ENCODE peak calls at places on chromosomes 11 and 22, in eight cellular contexts. E, J, D, K, C, A, R and L are unnamed samples.
A peak's percentile ranks its signal among the peaks of the same experiment; 100 is the strongest.

GRCh38 chr22:41561335-41561734 is 525 bp downstream of the CSDC2 start:
- DNase-seq in D (no peak), R (no peak), E (no peak), A (no peak), J (no peak), C (no peak), K (no peak), L (no peak)

GRCh38 chr11:35404397-35404775 is 15.0 kb downstream of the SLC1A2 start:
- DNase-seq in K (no peak), A (no peak), C (no peak), E (no peak), R (peak; percentile 27), D (no peak), J (peak; percentile 25), L (peak; percentile 64)

GRCh38 chr11:133942594-133942993 is 14.2 kb downstream of the IGSF9B start:
- DNase-seq in E (no peak), J (no peak), R (no peak), A (no peak), C (no peak), D (no peak), K (no peak), L (no peak)

GRCh38 chr22:25853501-25853900 is 111.5 kb downstream of the MYO18B start:
- DNase-seq in K (no peak), J (no peak), C (no peak), R (no peak), E (no peak), D (no peak), A (no peak), L (no peak)

GRCh38 chr11:110962907-110963306 is 250.7 kb upstream of the ARHGAP20 start:
- DNase-seq in A (no peak), D (no peak), C (no peak), E (no peak), R (no peak), J (no peak), K (no peak), L (no peak)

GRCh38 chr11:134506046-134506445 is 94.0 kb upstream of the B3GAT1 start:
- DNase-seq in A (no peak), C (no peak), R (no peak), K (no peak), J (no peak), D (no peak), E (no peak), L (no peak)

GRCh38 chr11:122843281-122844150 is 5.2 kb downstream of the CRTAM start:
- DNase-seq in E (no peak), D (no peak), A (no peak), K (no peak), C (peak; percentile 39), J (no peak), R (no peak), L (no peak)

GRCh38 chr22:45007946-45008852 is 1.6 kb downstream of the PHF21B start:
- DNase-seq in A (peak; percentile 45), R (no peak), D (peak; percentile 69), C (no peak), K (no peak), J (peak; percentile 10), E (no peak), L (no peak)

GRCh38 chr11:125272092-125272491 is 107.5 kb downstream of the PKNOX2 start:
- DNase-seq in A (no peak), C (no peak), J (no peak), D (no peak), R (no peak), K (no peak), E (no peak), L (no peak)

GRCh38 chr11:73612601-73613137 is 14.8 kb upstream of the FAM168A start:
- DNase-seq in E (no peak), J (no peak), D (no peak), K (no peak), R (no peak), C (no peak), A (no peak), L (no peak)

GRCh38 chr11:113119074-113119473 is 157.9 kb downstream of the NCAM1 start:
- DNase-seq in R (no peak), C (no peak), J (no peak), A (no peak), E (no peak), K (no peak), D (no peak), L (no peak)

GRCh38 chr11:129894281-129895125 is 875 bp downstream of the NFRKB start:
- DNase-seq in R (no peak), A (no peak), J (no peak), K (no peak), C (peak; percentile 4), E (no peak), D (no peak), L (no peak)

GRCh38 chr11:820655-821512 is 2.2 kb downstream of the PNPLA2 start:
- DNase-seq in D (no peak), K (peak; percentile 97), J (peak; percentile 38), A (no peak), C (no peak), R (peak; percentile 81), E (peak; percentile 80), L (peak; percentile 88)

GRCh38 chr22:47307326-47307725 is 544.9 kb downstream of the TBC1D22A start:
- DNase-seq in E (no peak), K (no peak), A (no peak), C (no peak), D (no peak), R (no peak), J (no peak), L (no peak)

GRCh38 chr11:5698281-5698680 is 8.7 kb downstream of the TRIM22 start:
- DNase-seq in A (no peak), K (no peak), C (no peak), R (no peak), D (no peak), J (no peak), E (no peak), L (no peak)

GRCh38 chr22:33357894-33358440 is 299.8 kb upstream of the SYN3 start:
- DNase-seq in R (no peak), J (no peak), K (no peak), C (no peak), A (no peak), D (no peak), E (no peak), L (no peak)

GRCh38 chr11:66688561-66689534 is 11.2 kb upstream of the RBM4B start:
- DNase-seq in R (no peak), K (no peak), D (no peak), C (no peak), J (no peak), A (no peak), E (no peak), L (no peak)

GRCh38 chr11:75718406-75719088 is 909 bp downstream of the MOGAT2 start:
- DNase-seq in K (no peak), E (no peak), J (no peak), R (no peak), C (no peak), A (no peak), D (no peak), L (no peak)
- H3K4me3 ChIP-seq in K (no peak overlapping the region), E (no peak overlapping the region), J (no peak overlapping the region), R (peak overlapping the region; percentile 41), C (no peak overlapping the region), A (no peak overlapping the region), D (no peak overlapping the region), L (no peak overlapping the region)

GRCh38 chr22:39529487-39529851 is 3.1 kb downstream of the RPS19BP1 start:
- DNase-seq in A (no peak), C (no peak), J (no peak), R (no peak), D (no peak), K (no peak), E (no peak), L (no peak)
- H3K4me1 ChIP-seq in A (peaks cover 16% of the 10 kb centered on the region), C (peaks cover 66% of the 10 kb centered on the region), J (peaks cover 30% of the 10 kb centered on the region), R (peaks cover 62% of the 10 kb centered on the region), D (peaks cover 22% of the 10 kb centered on the region), K (peaks cover 59% of the 10 kb centered on the region), E (peaks cover 54% of the 10 kb centered on the region), L (peaks cover 6% of the 10 kb centered on the region)

DNA sequence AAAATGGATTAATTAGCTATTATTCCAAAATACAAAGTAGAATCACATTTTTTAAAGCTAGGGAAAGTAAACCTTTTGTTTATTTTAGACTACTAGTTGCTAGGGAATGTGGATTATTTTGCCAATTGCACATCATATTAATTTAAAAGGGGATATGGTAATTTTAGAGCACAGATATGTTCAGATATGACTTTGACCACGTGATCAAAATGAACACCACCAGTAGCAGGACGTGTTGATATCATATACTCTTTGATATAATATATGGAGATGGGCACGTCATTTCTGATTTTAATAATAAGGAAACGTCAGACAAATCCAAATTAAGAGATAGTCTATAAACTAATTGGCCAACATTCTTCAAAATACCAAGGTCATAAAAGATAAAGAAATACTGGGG is 1188.3 kb upstream of the CNTN5 start:
- DNase-seq in J (no peak), C (no peak), E (no peak), K (no peak), A (no peak), R (no peak), D (no peak), L (no peak)
- H3K4me3 ChIP-seq in J (no peak overlapping the region), C (no peak overlapping the region), E (no peak overlapping the region), K (no peak overlapping the region), A (no peak overlapping the region), R (no peak overlapping the region), D (no peak overlapping the region), L (no peak overlapping the region)

GRCh38 chr11:58578136-58578634 is 678 bp upstream of the ZFP91 start:
- DNase-seq in K (peak; percentile 96), J (peak; percentile 99), R (peak; percentile 97), E (peak; percentile 77), D (peak; percentile 98), C (peak; percentile 97), A (peak; percentile 96), L (peak; percentile 94)
- H3K4me1 ChIP-seq in K (peaks cover 72% of the 10 kb centered on the region), J (peaks cover 51% of the 10 kb centered on the region), R (peaks cover 73% of the 10 kb centered on the region), E (peaks cover 41% of the 10 kb centered on the region), D (peaks cover 9% of the 10 kb centered on the region), C (peaks cover 83% of the 10 kb centered on the region), A (peaks cover 7% of the 10 kb centered on the region), L (peaks cover 10% of the 10 kb centered on the region)

GRCh38 chr22:19869497-19870152 is 15.0 kb upstream of the GNB1L start:
- DNase-seq in A (no peak), E (peak; percentile 5), C (no peak), K (no peak), D (no peak), R (no peak), J (no peak), L (no peak)
- H3K4me3 ChIP-seq in A (no peak overlapping the region), E (no peak overlapping the region), C (no peak overlapping the region), K (no peak overlapping the region), D (no peak overlapping the region), R (no peak overlapping the region), J (no peak overlapping the region), L (no peak overlapping the region)

GRCh38 chr11:27011560-27012253 is 17.8 kb downstream of the FIBIN start:
- DNase-seq in R (no peak), D (no peak), K (no peak), C (no peak), E (no peak), A (no peak), J (no peak), L (no peak)
- H3K4me1 ChIP-seq in R (peaks cover 20% of the 10 kb centered on the region), D (peaks cover 22% of the 10 kb centered on the region), K (no peaks in the 10 kb centered on the region), C (no peaks in the 10 kb centered on the region), E (peaks cover 15% of the 10 kb centered on the region), A (peaks cover 4% of the 10 kb centered on the region), J (no peaks in the 10 kb centered on the region), L (no peaks in the 10 kb centered on the region)

DNA sequence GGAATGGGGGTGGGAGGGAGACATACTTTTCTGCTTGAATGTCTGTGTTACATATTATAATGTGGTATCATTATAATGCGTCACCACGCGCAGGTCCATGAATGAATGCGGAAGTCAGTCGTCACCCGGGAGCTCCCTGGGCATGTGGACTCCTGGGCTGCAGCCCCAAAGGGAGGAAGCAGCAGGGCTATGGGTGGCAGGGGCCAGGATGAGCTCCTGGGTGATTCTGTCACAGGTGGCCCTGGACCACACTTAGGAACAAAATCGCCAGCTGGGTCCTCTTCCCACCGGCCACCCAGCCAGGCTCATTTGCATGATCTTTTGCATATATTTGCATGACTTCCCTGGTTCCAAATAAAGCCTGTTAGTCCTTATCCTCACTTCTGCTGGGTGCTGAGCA is 51.2 kb downstream of the KCNJ4 start:
- DNase-seq in A (no peak), K (no peak), J (no peak), D (no peak), C (no peak), R (no peak), E (no peak), L (no peak)
- H3K4me3 ChIP-seq in A (no peak overlapping the region), K (no peak overlapping the region), J (no peak overlapping the region), D (no peak overlapping the region), C (no peak overlapping the region), R (no peak overlapping the region), E (no peak overlapping the region), L (no peak overlapping the region)